ENCODE peak calls at places on chromosomes 6 and 20, in ten cellular contexts. One of them, this sample, is unnamed.

GRCh38 chr20:3794701-3795420 is 1.2 kb upstream of the CDC25B start:
- DNase-seq in stomach: no peak
- DNase-seq in effector memory CD8-positive, alpha-beta T cell: no peak
- DNase-seq in GM03348: no peak
- DNase-seq in brain microvascular endothelial cell: no peak
- DNase-seq in AG10803: no peak
- DNase-seq in B cell: no peak
- DNase-seq in NCI-H345: no peak
- DNase-seq in stimulated activated CD4-positive, alpha-beta T cell treated with anti-CD3 and anti-CD28 coated beads, Interleukin-15, amount 100 ng/mL, for 1 hour: no peak
- DNase-seq in A172: no peak
- DNase-seq in this sample: no peak

GRCh38 chr6:145428656-145429173 is 306.6 kb downstream of the EPM2A start:
- DNase-seq in brain microvascular endothelial cell: no peak
- DNase-seq in effector memory CD8-positive, alpha-beta T cell: no peak
- DNase-seq in stomach: no peak
- DNase-seq in B cell: no peak
- DNase-seq in NCI-H345: peak
- DNase-seq in AG10803: no peak
- DNase-seq in A172: no peak
- DNase-seq in GM03348: no peak
- DNase-seq in stimulated activated CD4-positive, alpha-beta T cell treated with anti-CD3 and anti-CD28 coated beads, Interleukin-15, amount 100 ng/mL, for 1 hour: no peak
- DNase-seq in this sample: no peak

GRCh38 chr6:3318226-3318625 is 59.5 kb downstream of the PSMG4 start:
- DNase-seq in stimulated activated CD4-positive, alpha-beta T cell treated with anti-CD3 and anti-CD28 coated beads, Interleukin-15, amount 100 ng/mL, for 1 hour: no peak
- DNase-seq in brain microvascular endothelial cell: no peak
- DNase-seq in AG10803: no peak
- DNase-seq in stomach: peak
- DNase-seq in B cell: no peak
- DNase-seq in A172: no peak
- DNase-seq in effector memory CD8-positive, alpha-beta T cell: no peak
- DNase-seq in GM03348: no peak
- DNase-seq in NCI-H345: no peak
- DNase-seq in this sample: no peak

GRCh38 chr6:12304487-12304886 is 14.3 kb downstream of the EDN1 start:
- DNase-seq in GM03348: no peak
- DNase-seq in A172: no peak
- DNase-seq in stomach: no peak
- DNase-seq in brain microvascular endothelial cell: no peak
- DNase-seq in NCI-H345: no peak
- DNase-seq in B cell: no peak
- DNase-seq in stimulated activated CD4-positive, alpha-beta T cell treated with anti-CD3 and anti-CD28 coated beads, Interleukin-15, amount 100 ng/mL, for 1 hour: no peak
- DNase-seq in AG10803: no peak
- DNase-seq in effector memory CD8-positive, alpha-beta T cell: no peak
- DNase-seq in this sample: no peak

GRCh38 chr20:58175836-58176235 is 52.6 kb downstream of the ANKRD60 start:
- DNase-seq in stomach: no peak
- DNase-seq in A172: no peak
- DNase-seq in GM03348: no peak
- DNase-seq in NCI-H345: no peak
- DNase-seq in brain microvascular endothelial cell: no peak
- DNase-seq in effector memory CD8-positive, alpha-beta T cell: no peak
- DNase-seq in AG10803: no peak
- DNase-seq in B cell: no peak
- DNase-seq in stimulated activated CD4-positive, alpha-beta T cell treated with anti-CD3 and anti-CD28 coated beads, Interleukin-15, amount 100 ng/mL, for 1 hour: no peak
- DNase-seq in this sample: no peak

GRCh38 chr6:47476794-47477496 is 644 bp upstream of the CD2AP start:
- DNase-seq in AG10803: no peak
- DNase-seq in NCI-H345: no peak
- DNase-seq in GM03348: peak
- DNase-seq in B cell: peak
- DNase-seq in effector memory CD8-positive, alpha-beta T cell: no peak
- DNase-seq in stomach: no peak
- DNase-seq in A172: no peak
- DNase-seq in stimulated activated CD4-positive, alpha-beta T cell treated with anti-CD3 and anti-CD28 coated beads, Interleukin-15, amount 100 ng/mL, for 1 hour: no peak
- DNase-seq in brain microvascular endothelial cell: no peak
- DNase-seq in this sample: no peak

GRCh38 chr6:118659513-118660217 is 8.3 kb upstream of the CEP85L start:
- DNase-seq in B cell: no peak
- DNase-seq in effector memory CD8-positive, alpha-beta T cell: no peak
- DNase-seq in brain microvascular endothelial cell: no peak
- DNase-seq in GM03348: peak
- DNase-seq in A172: no peak
- DNase-seq in stimulated activated CD4-positive, alpha-beta T cell treated with anti-CD3 and anti-CD28 coated beads, Interleukin-15, amount 100 ng/mL, for 1 hour: no peak
- DNase-seq in stomach: peak
- DNase-seq in NCI-H345: peak
- DNase-seq in AG10803: peak
- DNase-seq in this sample: no peak

GRCh38 chr6:134698228-134698627 is 251.7 kb downstream of the ALDH8A1 start:
- DNase-seq in NCI-H345: no peak
- DNase-seq in stimulated activated CD4-positive, alpha-beta T cell treated with anti-CD3 and anti-CD28 coated beads, Interleukin-15, amount 100 ng/mL, for 1 hour: no peak
- DNase-seq in effector memory CD8-positive, alpha-beta T cell: no peak
- DNase-seq in GM03348: no peak
- DNase-seq in AG10803: peak
- DNase-seq in A172: no peak
- DNase-seq in stomach: no peak
- DNase-seq in brain microvascular endothelial cell: no peak
- DNase-seq in B cell: no peak
- DNase-seq in this sample: no peak

This sample was measured in endothelial cell of umbilical vein.